ENCODE peak calls at places on chromosomes 16 and 17, in eight cellular contexts. U is tibial nerve, B is heart left ventricle, W is aorta, C is HCT116, N is SJSA1, F is colonic mucosa, S is transverse colon. O is an unnamed sample. For H3K4me1, the result is how much of the 10 kb centered on the place peaks cover.

GRCh38 chr17:561118-561517 is 153.5 kb downstream of the VPS53 start:
- DNase-seq in S (no peak), B (no peak), F (no peak), C (no peak), U (no peak), W (no peak), N (no peak), O (no peak)

GRCh38 chr16:47129755-47130435 is 13.8 kb downstream of the NETO2 start:
- DNase-seq in U (no peak), N (no peak), W (no peak), F (no peak), C (no peak), S (no peak), B (no peak), O (no peak)

GRCh38 chr17:40174528-40174927 is 2.7 kb upstream of the RAPGEFL1 start:
- DNase-seq in U (no peak), S (no peak), B (no peak), F (no peak), C (no peak), N (no peak), W (no peak), O (no peak)

GRCh38 chr17:40694584-40694983 is 9.0 kb downstream of the KRT24 start:
- DNase-seq in N (no peak), U (no peak), S (no peak), W (no peak), F (no peak), C (no peak), B (no peak), O (no peak)

GRCh38 chr16:80909720-80910119 is 97.0 kb downstream of the CMC2 start:
- DNase-seq in N (no peak), W (no peak), B (no peak), C (no peak), F (no peak), U (no peak), S (no peak), O (no peak)

GRCh38 chr17:19538095-19539039 is 4.7 kb downstream of the SLC47A1 start:
- DNase-seq in U (no peak), W (no peak), N (no peak), C (no peak), B (peak), F (no peak), S (peak), O (no peak)

GRCh38 chr17:35627417-35627816 is 40.3 kb downstream of the AP2B1 start:
- DNase-seq in W (no peak), F (no peak), U (no peak), N (no peak), C (no peak), B (no peak), S (no peak), O (no peak)

GRCh38 chr17:63431939-63432804 is 13.9 kb downstream of the CYB561 start:
- DNase-seq in F (peak), S (peak), N (no peak), W (no peak), U (no peak), C (no peak), B (no peak), O (no peak)

GRCh38 chr16:8088820-8089338 is 501.4 kb downstream of the TMEM114 start:
- DNase-seq in B (no peak), U (no peak), N (no peak), F (no peak), W (no peak), S (no peak), C (no peak), O (no peak)

GRCh38 chr17:57532556-57532955 is 212.5 kb downstream of the CCDC182 start:
- DNase-seq in N (no peak), U (no peak), W (peak), S (no peak), C (no peak), F (no peak), B (no peak), O (no peak)

GRCh38 chr17:40075216-40076100 is 12.7 kb downstream of the THRA start:
- DNase-seq in S (peak), C (no peak), W (peak), B (peak), U (peak), N (peak), F (peak), O (no peak)

GRCh38 chr17:80845121-80845862 is 146.3 kb upstream of the CHMP6 start:
- DNase-seq in B (no peak), C (no peak), W (peak), S (no peak), F (no peak), U (no peak), N (no peak), O (no peak)

GRCh38 chr17:1918346-1919021 is 88.7 kb downstream of the RPA1 start:
- DNase-seq in U (no peak), B (no peak), S (no peak), W (no peak), F (no peak), N (no peak), C (no peak), O (no peak)

GRCh38 chr17:12643812-12644211 is 21.9 kb upstream of the MYOCD start:
- DNase-seq in U (no peak), N (no peak), C (no peak), F (no peak), S (no peak), B (no peak), W (no peak), O (no peak)

GRCh38 chr17:808003-808294 is 25.8 kb downstream of the MRM3 start:
- DNase-seq in F (no peak), U (no peak), S (no peak), B (no peak), W (no peak), N (no peak), C (no peak), O (no peak)

GRCh38 chr17:16407911-16408588 is 7.3 kb upstream of the TRPV2 start:
- DNase-seq in N (no peak), C (no peak), W (peak), U (peak), F (peak), S (peak), B (peak), O (no peak)

GRCh38 chr17:5661486-5662125 is 77.3 kb upstream of the NLRP1 start:
- DNase-seq in N (no peak), W (no peak), B (no peak), C (no peak), U (no peak), S (no peak), F (no peak), O (no peak)

GRCh38 chr16:58426095-58426494 is 33.8 kb downstream of the GINS3 start:
- DNase-seq in B (no peak), F (no peak), C (no peak), S (peak), W (no peak), N (no peak), U (no peak), O (no peak)

GRCh38 chr17:57572600-57572999 is 172.5 kb downstream of the CCDC182 start:
- DNase-seq in C (no peak), W (no peak), B (no peak), S (no peak), F (no peak), N (no peak), U (no peak), O (no peak)

GRCh38 chr16:68993885-68994284 is 111.6 kb upstream of the HAS3 start:
- DNase-seq in C (no peak), F (no peak), W (no peak), U (no peak), B (no peak), N (no peak), S (no peak), O (no peak)

GRCh38 chr16:50745940-50746339 is 4.1 kb downstream of the CYLD start:
- DNase-seq in C (no peak), U (no peak), S (no peak), W (no peak), B (no peak), N (no peak), F (no peak), O (no peak)

GRCh38 chr16:73068546-73069401 is 20.8 kb upstream of the ZFHX3 start:
- DNase-seq in U (peak), W (peak), C (no peak), B (peak), N (no peak), F (no peak), S (peak), O (no peak)

GRCh38 chr16:88566158-88566557 is 4.0 kb upstream of the ZC3H18 start:
- DNase-seq in F (no peak), C (peak), N (no peak), S (no peak), W (no peak), B (peak), U (no peak), O (no peak)

GRCh38 chr16:10039220-10040096 is 142.8 kb downstream of the GRIN2A start:
- DNase-seq in W (no peak), F (no peak), B (peak), S (no peak), C (no peak), U (no peak), N (no peak), O (no peak)

GRCh38 chr17:16304832-16305231 is 48.4 kb downstream of the CENPV start:
- DNase-seq in F (no peak), N (no peak), B (no peak), U (no peak), C (no peak), S (no peak), W (no peak), O (no peak)

GRCh38 chr17:19387921-19388521 is 1.0 kb upstream of the MFAP4 start:
- DNase-seq in W (peak), S (no peak), B (no peak), F (no peak), C (no peak), U (no peak), N (no peak), O (no peak)

GRCh38 chr17:10646393-10646990 is 10.6 kb downstream of the MYH3 start:
- DNase-seq in U (peak), F (peak), B (peak), N (peak), C (peak), W (peak), S (peak), O (no peak)

GRCh38 chr17:70297397-70297796 is 128.1 kb downstream of the KCNJ2 start:
- DNase-seq in F (no peak), S (no peak), W (no peak), U (no peak), N (no peak), C (no peak), B (no peak), O (no peak)

GRCh38 chr16:4272114-4272954 is 489 bp downstream of the TFAP4 start:
- DNase-seq in U (no peak), W (no peak), B (peak), N (peak), S (peak), F (peak), C (no peak), O (no peak)

GRCh38 chr16:86075839-86076440 is 177.0 kb downstream of the IRF8 start:
- DNase-seq in U (no peak), C (no peak), W (peak), B (no peak), S (no peak), N (no peak), F (no peak), O (no peak)

GRCh38 chr17:75605790-75606189 is 18.2 kb downstream of the MYO15B start:
- DNase-seq in S (no peak), F (no peak), N (no peak), C (no peak), B (peak), W (no peak), U (no peak), O (no peak)

GRCh38 chr17:10357768-10358167 is 15.0 kb downstream of the MYH13 start:
- DNase-seq in B (no peak), C (no peak), S (no peak), U (no peak), F (no peak), W (no peak), N (no peak), O (no peak)

GRCh38 chr17:76718516-76718915 is 7.8 kb upstream of the MXRA7 start:
- DNase-seq in F (no peak), B (no peak), C (no peak), S (no peak), W (no peak), N (no peak), U (no peak), O (no peak)

GRCh38 chr17:76716146-76716833 is 5.5 kb upstream of the MXRA7 start:
- DNase-seq in S (no peak), F (no peak), B (peak), N (peak), U (peak), C (no peak), W (no peak), O (no peak)

GRCh38 chr17:76714822-76715461 is 4.2 kb upstream of the MXRA7 start:
- DNase-seq in U (peak), F (peak), C (no peak), B (peak), W (peak), N (peak), S (peak), O (no peak)

GRCh38 chr17:76715462-76715830 is 4.7 kb upstream of the MXRA7 start:
- DNase-seq in F (no peak), N (no peak), C (no peak), S (no peak), U (no peak), W (no peak), B (no peak), O (no peak)

GRCh38 chr17:76716834-76717205 is 6.1 kb upstream of the MXRA7 start:
- DNase-seq in F (no peak), U (peak), C (no peak), N (peak), B (no peak), W (no peak), S (no peak), O (no peak)
- H3K4me3 ChIP-seq in F (no peak), U (no peak), C (no peak), N (no peak), B (no peak), W (no peak), S (no peak), O (no peak)

GRCh38 chr17:50058296-50058945 is 2.5 kb downstream of the ITGA3 start:
- DNase-seq in B (peak), F (no peak), C (no peak), U (no peak), S (no peak), W (no peak), N (no peak), O (no peak)
- H3K4me1 ChIP-seq in B (half or more), F (under half), C (half or more), U (under half), S (half or more), W (under half), N (half or more), O (half or more)

DNA sequence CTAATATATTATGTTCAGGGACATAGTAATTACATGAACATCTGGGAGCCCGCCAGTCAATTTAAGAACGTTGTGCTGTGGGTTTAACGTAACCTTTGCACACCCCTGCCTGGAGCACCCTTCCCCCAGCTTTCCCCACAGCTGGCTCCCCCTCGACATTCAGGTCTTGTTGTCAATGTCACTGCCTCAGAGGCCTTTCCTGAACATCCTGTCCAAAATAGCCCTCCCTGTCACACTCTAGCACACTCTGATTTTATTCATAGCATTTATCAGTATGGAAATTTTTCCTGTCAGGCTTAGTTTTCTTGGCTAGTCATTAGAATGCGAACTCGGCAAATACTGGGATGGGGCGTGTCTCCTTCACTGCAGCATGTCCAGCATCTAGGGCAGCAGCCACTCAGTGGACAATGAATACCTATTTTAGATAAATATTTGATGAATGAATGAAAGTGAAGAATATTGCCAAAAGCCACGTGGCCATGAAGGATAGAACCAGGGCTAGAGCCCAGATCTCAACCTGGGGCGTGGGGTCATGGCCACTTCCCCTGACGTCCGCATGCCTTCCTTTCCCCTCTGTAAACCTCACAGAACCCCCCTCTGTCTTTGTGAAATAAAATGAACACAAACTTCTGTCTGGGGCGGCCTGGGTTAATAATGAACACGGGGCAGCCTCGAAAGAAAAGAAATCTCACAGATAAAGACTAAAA is 10.5 kb downstream of the PIK3R6 start:
- DNase-seq in F (no peak), C (no peak), B (no peak), S (no peak), W (peak), U (no peak), N (no peak), O (no peak)
- H3K4me3 ChIP-seq in F (no peak), C (no peak), B (no peak), S (no peak), W (no peak), U (no peak), N (no peak), O (no peak)

DNA sequence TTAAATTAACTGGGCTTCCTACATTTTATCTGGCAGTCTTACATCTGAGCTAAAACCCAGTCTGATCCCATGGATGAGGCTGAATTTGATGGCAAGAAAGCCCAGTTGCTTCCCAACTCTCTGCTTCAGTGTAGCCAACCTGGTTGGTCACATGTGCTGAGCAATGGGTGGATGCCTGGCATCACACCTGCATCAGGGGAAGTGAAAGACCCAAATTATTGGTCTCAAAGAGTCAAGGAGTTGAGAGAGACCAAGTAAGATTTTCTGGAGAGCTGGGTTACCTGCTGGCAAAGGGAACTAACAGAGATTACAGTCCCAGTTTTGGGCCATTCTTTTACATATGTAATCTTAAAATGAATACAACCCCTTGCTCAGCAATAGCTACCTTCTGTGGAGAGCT is 38.8 kb downstream of the RGS9 start:
- DNase-seq in U (no peak), C (no peak), N (no peak), W (no peak), S (no peak), B (no peak), F (no peak), O (no peak)
- H3K4me1 ChIP-seq in U (under half), C (under half), N (under half), W (under half), S (under half), B (under half), F (under half), O (under half)

DNA sequence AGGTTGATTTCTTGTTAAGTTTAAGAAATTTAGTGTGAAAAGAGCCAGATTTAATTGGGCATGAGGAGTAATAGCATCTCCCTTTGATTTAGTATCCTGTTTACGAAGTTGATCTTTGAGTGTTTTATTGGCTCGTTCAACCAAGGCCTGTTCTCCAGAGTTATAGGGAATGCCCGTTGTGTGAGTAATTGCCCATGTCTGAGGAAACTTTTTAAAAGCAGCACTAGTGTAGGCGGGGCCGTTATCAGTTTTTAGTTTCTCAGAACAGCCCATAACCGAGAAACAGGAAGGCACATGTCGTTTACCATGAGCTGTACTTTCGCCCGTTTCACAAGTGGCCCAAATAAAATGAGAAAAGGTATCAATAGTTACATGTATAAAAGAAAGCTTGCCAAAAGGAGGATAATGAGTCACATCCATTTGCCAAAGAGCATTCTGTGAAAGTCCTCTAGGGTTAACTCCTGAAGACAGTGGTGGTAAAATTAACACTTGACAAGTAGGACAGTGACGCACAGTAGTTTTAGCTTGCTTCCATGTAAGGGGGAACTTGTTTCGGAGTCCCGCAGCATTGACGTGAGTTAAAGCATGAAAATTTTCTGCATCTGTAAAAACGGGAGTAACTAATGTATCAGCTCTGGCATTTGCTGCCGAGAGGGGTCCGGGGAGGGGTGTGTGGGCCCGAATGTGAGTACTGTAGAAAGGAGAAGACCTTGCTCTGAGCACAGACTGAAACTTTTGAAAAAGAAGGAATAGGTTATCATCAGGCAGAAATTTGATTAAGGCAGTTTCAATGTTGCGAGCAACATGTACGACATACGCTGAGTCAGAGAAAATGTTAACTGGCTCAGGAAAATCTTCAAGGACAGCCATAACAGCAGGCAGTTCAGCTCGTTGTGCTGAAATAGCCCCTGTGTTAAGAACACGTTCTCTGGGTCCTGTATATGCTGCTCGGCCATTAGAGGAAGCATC is 18.5 kb upstream of the KCTD5 start:
- DNase-seq in W (no peak), U (no peak), F (peak), C (no peak), B (no peak), N (no peak), S (peak), O (no peak)
- H3K4me3 ChIP-seq in W (no peak), U (no peak), F (no peak), C (no peak), B (no peak), N (no peak), S (no peak), O (no peak)

GRCh38 chr17:42313773-42314566 is 25.7 kb downstream of the STAT5A start:
- DNase-seq in S (no peak), F (no peak), C (no peak), U (no peak), B (no peak), N (no peak), W (no peak), O (no peak)
- H3K4me1 ChIP-seq in S (under half), F (under half), C (under half), U (under half), B (half or more), N (under half), W (under half), O (under half)

GRCh38 chr16:57265850-57266530 is 18.5 kb downstream of the PLLP start:
- DNase-seq in N (no peak), B (peak), S (peak), W (peak), F (peak), C (no peak), U (peak), O (no peak)
- H3K4me3 ChIP-seq in N (no peak), B (no peak), S (no peak), W (no peak), F (no peak), C (no peak), U (peak), O (no peak)

GRCh38 chr17:50914510-50914849 is 48.3 kb upstream of the TOB1 start:
- DNase-seq in S (no peak), U (no peak), W (peak), N (no peak), B (no peak), C (no peak), F (no peak), O (no peak)
- H3K4me1 ChIP-seq in S (under half), U (under half), W (under half), N (under half), B (half or more), C (under half), F (under half), O (half or more)